ENCODE peak calls at places on chromosomes 6 and 20, in seven cellular contexts. R is AG09319, Q is H1, F is B cell, U is H9, G is spleen, I is bronchial epithelial cell. B is an unnamed sample.

GRCh38 chr20:2301164-2301622 is 5.4 kb downstream of the TGM3 start:
- DNase-seq in Q (no peak), I (no peak), R (no peak), F (peak; percentile 86), G (peak; percentile 88), U (no peak), B (no peak)

GRCh38 chr6:25122622-25123237 is 156.4 kb upstream of the CARMIL1 start:
- DNase-seq in R (no peak), I (no peak), Q (no peak), G (no peak), F (no peak), U (no peak), B (no peak)

GRCh38 chr6:63597142-63598000 is 25.1 kb downstream of the LOC128125822 start:
- DNase-seq in I (peak; percentile 68), R (no peak), U (no peak), G (no peak), F (no peak), Q (no peak), B (no peak)

GRCh38 chr6:98946877-98947410 is 802 bp downstream of the FBXL4 start:
- DNase-seq in F (peak; percentile 46), R (no peak), Q (no peak), U (no peak), G (peak; percentile 85), I (peak; percentile 45), B (no peak)

GRCh38 chr6:170256641-170257040 is 34.2 kb downstream of the DLL1 start:
- DNase-seq in Q (no peak), R (no peak), G (no peak), U (no peak), F (no peak), I (no peak), B (no peak)

GRCh38 chr6:128723667-128724066 is 159.3 kb upstream of the LAMA2 start:
- DNase-seq in U (no peak), I (peak; percentile 85), F (no peak), G (no peak), R (no peak), Q (no peak), B (no peak)

GRCh38 chr6:41732601-41733348 is 2.6 kb downstream of the TFEB start:
- DNase-seq in Q (no peak), F (peak; percentile 82), I (no peak), G (peak; percentile 88), R (no peak), U (no peak), B (no peak)

GRCh38 chr6:38846844-38847243 is 131.7 kb downstream of the DNAH8 start:
- DNase-seq in F (no peak), G (no peak), Q (no peak), R (no peak), U (no peak), I (peak; percentile 79), B (no peak)

GRCh38 chr6:100904316-100904715 is 23.2 kb upstream of the ASCC3 start:
- DNase-seq in G (no peak), U (no peak), Q (no peak), F (no peak), I (no peak), R (no peak), B (no peak)

GRCh38 chr6:42147138-42147562 is 4.7 kb upstream of the C6orf132 start:
- DNase-seq in U (no peak), I (no peak), F (no peak), G (no peak), Q (no peak), R (no peak), B (no peak)

GRCh38 chr6:157443066-157443800 is 62.2 kb downstream of the ZDHHC14 start:
- DNase-seq in F (no peak), R (peak; percentile 20), I (peak; percentile 35), G (no peak), U (no peak), Q (no peak), B (no peak)

GRCh38 chr6:124436803-124437202 is 525.4 kb upstream of the RNF217 start:
- DNase-seq in G (no peak), R (no peak), I (no peak), Q (no peak), U (no peak), F (no peak), B (no peak)

GRCh38 chr6:46648869-46649488 is 3.6 kb downstream of the CYP39A1 start:
- DNase-seq in I (peak; percentile 91), R (no peak), F (no peak), U (no peak), Q (no peak), G (no peak), B (no peak)

GRCh38 chr20:35704514-35705261 is 5.5 kb downstream of the ROMO1 start:
- DNase-seq in U (no peak), F (no peak), R (no peak), Q (no peak), I (no peak), G (no peak), B (no peak)

GRCh38 chr6:97186416-97186999 is 96.5 kb downstream of the MMS22L start:
- DNase-seq in U (peak; percentile 50), I (peak; percentile 57), F (peak; percentile 65), G (peak; percentile 62), Q (peak; percentile 64), R (peak; percentile 19), B (peak; percentile 75)

GRCh38 chr6:144266091-144266649 is 19.0 kb upstream of the UTRN start:
- DNase-seq in U (peak; percentile 64), G (no peak), I (peak; percentile 92), R (peak; percentile 56), F (no peak), Q (peak; percentile 66), B (peak; percentile 28)

GRCh38 chr6:90478789-90479602 is 107.9 kb downstream of the MAP3K7 start:
- DNase-seq in U (peak; percentile 90), R (peak; percentile 87), Q (peak; percentile 89), G (peak; percentile 88), F (peak; percentile 85), I (peak; percentile 94), B (peak; percentile 90)

GRCh38 chr20:11755071-11755881 is 162.4 kb upstream of the BTBD3 start:
- DNase-seq in U (no peak), F (no peak), G (no peak), Q (no peak), I (no peak), R (no peak), B (peak; percentile 4)
- TF ChIP-seq CTCF in U (no peak), F (no peak), G (no peak), Q (no peak), I (no peak), R (no peak), B (no peak)

GRCh38 chr6:153062516-153062915 is 60.0 kb upstream of the MTRF1L start:
- DNase-seq in I (no peak), G (no peak), R (no peak), F (no peak), U (no peak), Q (no peak), B (no peak)

GRCh38 chr6:153059311-153059710 is 56.8 kb upstream of the MTRF1L start:
- DNase-seq in R (no peak), U (no peak), G (no peak), F (no peak), I (no peak), Q (no peak), B (no peak)

GRCh38 chr6:153058909-153059308 is 56.4 kb upstream of the MTRF1L start:
- DNase-seq in F (no peak), U (no peak), G (no peak), R (no peak), I (no peak), Q (no peak), B (no peak)

GRCh38 chr6:153058291-153058690 is 55.8 kb upstream of the MTRF1L start:
- DNase-seq in Q (no peak), I (peak; percentile 87), U (no peak), R (no peak), G (no peak), F (no peak), B (no peak)

DNA sequence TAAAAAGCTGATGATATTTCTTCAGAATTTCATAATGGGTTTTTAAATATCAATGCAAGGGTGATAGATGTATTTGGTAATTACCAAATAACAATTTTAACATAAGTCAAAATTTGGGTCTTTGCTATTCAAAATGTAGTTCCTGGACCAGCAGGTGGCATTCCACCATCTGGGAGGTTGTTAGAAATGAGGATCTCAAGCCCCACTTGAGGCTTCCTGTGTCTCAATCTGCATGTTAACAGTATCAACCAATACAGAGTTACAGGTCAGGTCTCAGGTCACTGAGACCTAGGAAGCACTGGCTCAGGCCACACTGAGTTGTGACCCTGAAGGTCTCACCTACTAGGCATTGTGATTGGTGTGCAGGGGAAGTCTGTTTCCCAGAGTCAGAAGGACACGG is 57.2 kb upstream of the MTRF1L start:
- DNase-seq in R (no peak), F (no peak), U (no peak), G (no peak), I (no peak), Q (no peak), B (no peak)
- TF ChIP-seq CTCF in R (peak; percentile 7), F (no peak), U (peak; percentile 20), G (no peak), I (no peak), Q (no peak), B (no peak)

GRCh38 chr6:168432196-168432595 is 8.8 kb upstream of the SMOC2 start:
- DNase-seq in U (no peak), R (no peak), Q (no peak), G (no peak), F (no peak), I (no peak), B (no peak)

GRCh38 chr6:168428052-168428829 is 12.7 kb upstream of the SMOC2 start:
- DNase-seq in G (no peak), R (no peak), I (no peak), Q (no peak), F (no peak), U (no peak), B (no peak)

GRCh38 chr6:168433898-168434297 is 7.1 kb upstream of the SMOC2 start:
- DNase-seq in R (no peak), I (no peak), U (no peak), G (no peak), Q (no peak), F (no peak), B (no peak)

GRCh38 chr6:168427184-168427583 is 13.8 kb upstream of the SMOC2 start:
- DNase-seq in I (no peak), U (no peak), Q (no peak), R (no peak), G (no peak), F (no peak), B (no peak)

GRCh38 chr6:168428863-168429262 is 12.1 kb upstream of the SMOC2 start:
- DNase-seq in F (no peak), G (no peak), U (no peak), R (no peak), Q (no peak), I (no peak), B (no peak)
- TF ChIP-seq CTCF in F (no peak), G (no peak), U (no peak), R (no peak), Q (no peak), I (no peak), B (no peak)

GRCh38 chr6:44004625-44005506 is 122.4 kb downstream of the MRPL14 start:
- DNase-seq in Q (no peak), G (no peak), U (no peak), F (no peak), R (no peak), I (no peak), B (no peak)
- TF ChIP-seq CTCF in Q (peak; percentile 5), G (no peak), U (peak; percentile 17), F (no peak), R (peak; percentile 31), I (peak; percentile 44), B (no peak)

GRCh38 chr6:87277123-87277522 is 45.3 kb upstream of the SMIM8 start:
- DNase-seq in U (no peak), Q (no peak), I (peak; percentile 29), F (no peak), R (no peak), G (no peak), B (no peak)
- TF ChIP-seq CTCF in U (peak; percentile 32), Q (peak; percentile 4), I (peak; percentile 14), F (no peak), R (peak; percentile 1), G (no peak), B (no peak)

B was measured in endothelial cell.